ENCODE peak calls at places on chromosome 16, in five cellular contexts. U is CD4-positive, CD25-positive, alpha-beta regulatory T cell; N is AG10803; X is HL-60; F is CD8-positive, alpha-beta memory T cell. K is an unnamed sample.

GRCh38 chr16:71746442-71747046 is 22.0 kb upstream of the PHLPP2 start:
- DNase-seq in F (no peak), U (peak; percentile 9), X (no peak), N (peak; percentile 50), K (no peak)

GRCh38 chr16:66894948-66895696 is 14.8 kb downstream of the PDP2 start:
- DNase-seq in X (peak; percentile 48), F (peak; percentile 63), N (peak; percentile 71), U (peak; percentile 13), K (no peak)

GRCh38 chr16:1763521-1764511 is 7.5 kb downstream of the NME3 start:
- DNase-seq in N (no peak), U (no peak), X (no peak), F (no peak), K (no peak)

GRCh38 chr16:77657016-77657415 is 65.3 kb upstream of the NUDT7 start:
- DNase-seq in F (no peak), N (peak; percentile 22), U (no peak), X (no peak), K (no peak)

GRCh38 chr16:67395458-67396158 is 2.3 kb upstream of the TPPP3 start:
- DNase-seq in N (no peak), X (no peak), F (no peak), U (no peak), K (no peak)

GRCh38 chr16:57637424-57637823 is 9.0 kb downstream of the ADGRG1 start:
- DNase-seq in U (no peak), X (no peak), N (no peak), F (no peak), K (no peak)

GRCh38 chr16:56513972-56514371 is 5.9 kb downstream of the BBS2 start:
- DNase-seq in U (peak; percentile 35), N (peak; percentile 73), X (peak; percentile 28), F (peak; percentile 63), K (peak; percentile 36)

GRCh38 chr16:59356144-59356543 is 622.0 kb upstream of the GOT2 start:
- DNase-seq in X (no peak), U (no peak), F (no peak), N (no peak), K (no peak)

GRCh38 chr16:12661656-12662172 is 142.0 kb downstream of the CPPED1 start:
- DNase-seq in N (no peak), X (no peak), U (no peak), F (no peak), K (no peak)

GRCh38 chr16:23729503-23730424 is 16.7 kb upstream of the ERN2 start:
- DNase-seq in X (no peak), N (peak; percentile 36), U (no peak), F (no peak), K (peak; percentile 36)

GRCh38 chr16:19169081-19169639 is 1.1 kb downstream of the SYT17 start:
- DNase-seq in F (no peak), X (no peak), U (no peak), N (no peak), K (no peak)

DNA sequence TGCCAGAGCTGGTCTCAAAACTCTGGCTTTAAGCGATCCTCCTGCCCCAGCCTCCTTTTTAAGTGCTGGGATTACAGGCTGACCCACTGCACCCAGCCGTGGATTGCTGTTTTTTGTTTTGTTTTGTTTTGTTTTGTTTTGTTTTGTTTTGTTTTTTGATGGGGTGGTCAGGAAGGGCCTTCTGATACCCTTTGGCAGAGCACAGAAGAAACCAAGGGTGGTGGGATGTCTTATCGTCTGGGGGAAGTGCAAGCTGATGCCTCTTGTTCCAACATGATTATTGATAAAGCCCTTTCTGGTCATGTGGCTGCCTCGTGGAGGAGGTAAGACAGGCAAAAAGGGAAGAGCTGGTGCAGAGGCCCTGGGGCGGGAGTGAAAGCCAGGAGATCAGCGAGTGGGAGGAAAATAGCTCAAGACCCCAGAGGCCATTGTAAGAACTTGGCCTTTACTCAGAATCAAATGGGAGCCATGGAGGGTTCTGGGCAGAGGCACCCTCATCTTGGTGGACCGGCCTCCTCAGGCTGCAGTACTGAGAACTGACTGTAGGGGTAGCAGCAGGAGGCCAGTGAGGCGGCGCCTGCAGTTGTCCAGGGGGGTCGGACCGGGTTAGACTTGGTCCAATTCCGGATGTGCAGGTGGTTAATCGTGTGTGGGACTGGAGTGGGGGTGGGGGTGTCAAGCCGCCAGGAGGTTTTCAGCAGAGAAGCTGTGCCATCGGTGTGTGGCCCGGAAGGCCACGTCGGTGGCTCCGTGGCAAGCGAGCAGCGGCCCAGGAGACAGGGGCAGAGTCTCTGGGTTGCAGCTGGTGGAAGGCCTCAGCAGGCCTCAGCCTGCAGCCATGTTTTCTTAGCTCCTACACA is 84.4 kb upstream of the GSE1 start:
- DNase-seq in X (no peak), U (no peak), F (no peak), N (no peak), K (no peak)
- H3K4me3 ChIP-seq in X (no peak overlapping the region), U (no peak overlapping the region), F (no peak overlapping the region), N (no peak overlapping the region), K (no peak overlapping the region)

DNA sequence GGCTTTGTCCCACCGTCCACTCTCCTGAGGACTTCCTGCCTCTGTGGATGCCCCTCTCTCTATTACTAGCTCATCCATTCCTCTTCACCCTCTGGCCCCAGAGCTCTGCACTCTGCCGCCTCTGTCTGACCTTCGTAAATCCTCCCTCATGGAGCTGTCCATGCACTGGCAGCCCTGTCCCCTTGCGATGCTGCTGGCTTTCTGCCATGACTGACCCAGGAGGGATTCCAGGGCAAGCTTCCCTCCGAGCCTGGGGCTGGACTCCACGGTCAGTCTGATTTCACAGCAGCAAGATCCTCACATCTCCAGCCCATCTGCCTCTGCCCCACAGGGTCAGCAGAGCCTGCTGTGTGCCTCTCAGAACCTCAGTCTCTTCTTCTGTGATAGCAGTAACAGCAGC is 4.7 kb downstream of the CBFA2T3 start:
- DNase-seq in F (no peak), X (no peak), U (no peak), N (no peak), K (no peak)
- H3K4me3 ChIP-seq in F (no peak overlapping the region), X (no peak overlapping the region), U (no peak overlapping the region), N (no peak overlapping the region), K (no peak overlapping the region)

GRCh38 chr16:29700253-29700987 is 21.4 kb downstream of the QPRT start:
- DNase-seq in F (peak; percentile 84), X (peak; percentile 50), U (peak; percentile 67), N (peak; percentile 86), K (peak; percentile 48)

GRCh38 chr16:29699324-29700219 is 20.6 kb downstream of the QPRT start:
- DNase-seq in F (no peak), X (no peak), N (no peak), U (no peak), K (no peak)

GRCh38 chr16:29701214-29701555 is 22.2 kb downstream of the QPRT start:
- DNase-seq in N (no peak), U (no peak), F (no peak), X (no peak), K (no peak)

GRCh38 chr16:29705030-29705429 is 26.1 kb downstream of the QPRT start:
- DNase-seq in U (no peak), N (no peak), X (no peak), F (no peak), K (no peak)

GRCh38 chr16:29702307-29702706 is 23.3 kb downstream of the QPRT start:
- DNase-seq in N (no peak), X (no peak), U (peak; percentile 22), F (peak; percentile 59), K (no peak)
- H3K4me3 ChIP-seq in N (no peak overlapping the region), X (no peak overlapping the region), U (peak overlapping the region; percentile 64), F (peak overlapping the region; percentile 2), K (no peak overlapping the region)

DNA sequence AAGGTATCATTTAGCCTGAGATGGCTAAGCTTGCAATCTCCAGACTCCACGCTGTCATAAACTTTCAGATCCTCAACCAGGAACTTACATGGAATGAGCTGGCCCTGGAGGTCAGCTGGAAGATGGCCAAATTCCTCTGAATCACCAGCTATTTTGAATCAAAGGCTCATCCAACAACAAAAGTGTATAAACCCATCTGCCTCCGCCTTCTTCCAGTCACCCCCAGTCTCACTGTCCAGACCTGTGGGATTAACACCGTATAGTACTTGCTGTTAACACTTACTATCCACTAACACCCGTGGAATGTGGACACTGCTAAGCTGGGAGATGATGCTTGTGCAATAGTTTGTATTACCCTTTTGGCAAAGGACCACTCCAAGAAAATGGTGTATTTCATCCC is 1.9 kb upstream of the LCMT1 start:
- DNase-seq in N (peak; percentile 93), X (no peak), F (no peak), U (no peak), K (peak; percentile 97)
- H3K4me3 ChIP-seq in N (no peak overlapping the region), X (no peak overlapping the region), F (no peak overlapping the region), U (no peak overlapping the region), K (no peak overlapping the region)

DNA sequence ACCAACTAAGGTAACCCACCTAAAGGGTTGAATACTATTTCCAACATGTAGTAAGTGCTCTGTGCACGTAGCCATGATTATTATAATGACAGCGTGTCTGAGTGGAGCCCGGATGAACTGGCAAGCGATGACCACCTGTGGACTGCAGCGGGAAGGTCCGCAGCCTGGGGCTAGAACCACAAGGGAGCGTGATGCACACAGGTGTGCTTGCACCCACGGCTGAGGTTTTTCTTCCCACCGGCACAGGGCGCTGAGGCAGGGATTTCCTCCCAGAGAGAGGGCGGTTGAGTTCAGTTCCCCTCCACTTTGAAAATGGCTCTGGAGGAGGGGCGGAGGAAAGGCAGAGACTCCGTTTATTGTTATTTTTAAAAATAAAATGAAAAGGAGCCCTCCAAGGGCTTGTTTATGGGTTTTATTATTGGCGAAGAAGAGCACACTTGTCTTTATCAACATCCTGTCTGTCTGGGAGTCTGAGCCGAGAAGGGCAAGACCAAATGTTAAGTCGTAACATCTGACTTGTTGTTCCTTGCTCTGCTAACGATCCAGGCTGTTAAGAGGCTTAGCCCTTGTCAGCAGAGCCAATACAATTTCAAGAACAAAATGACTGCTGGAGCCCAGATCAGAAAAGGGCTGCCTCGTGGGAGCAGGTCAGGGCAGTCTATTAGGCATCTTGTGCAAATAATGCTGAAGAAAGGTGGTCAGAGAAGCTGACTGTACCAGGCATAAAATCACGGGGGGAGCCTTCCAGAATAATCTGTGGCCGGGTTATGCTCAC is 221.6 kb upstream of the HSBP1 start:
- DNase-seq in N (no peak), U (no peak), X (no peak), F (no peak), K (no peak)
- H3K4me3 ChIP-seq in N (no peak overlapping the region), U (no peak overlapping the region), X (no peak overlapping the region), F (no peak overlapping the region), K (no peak overlapping the region)

DNA sequence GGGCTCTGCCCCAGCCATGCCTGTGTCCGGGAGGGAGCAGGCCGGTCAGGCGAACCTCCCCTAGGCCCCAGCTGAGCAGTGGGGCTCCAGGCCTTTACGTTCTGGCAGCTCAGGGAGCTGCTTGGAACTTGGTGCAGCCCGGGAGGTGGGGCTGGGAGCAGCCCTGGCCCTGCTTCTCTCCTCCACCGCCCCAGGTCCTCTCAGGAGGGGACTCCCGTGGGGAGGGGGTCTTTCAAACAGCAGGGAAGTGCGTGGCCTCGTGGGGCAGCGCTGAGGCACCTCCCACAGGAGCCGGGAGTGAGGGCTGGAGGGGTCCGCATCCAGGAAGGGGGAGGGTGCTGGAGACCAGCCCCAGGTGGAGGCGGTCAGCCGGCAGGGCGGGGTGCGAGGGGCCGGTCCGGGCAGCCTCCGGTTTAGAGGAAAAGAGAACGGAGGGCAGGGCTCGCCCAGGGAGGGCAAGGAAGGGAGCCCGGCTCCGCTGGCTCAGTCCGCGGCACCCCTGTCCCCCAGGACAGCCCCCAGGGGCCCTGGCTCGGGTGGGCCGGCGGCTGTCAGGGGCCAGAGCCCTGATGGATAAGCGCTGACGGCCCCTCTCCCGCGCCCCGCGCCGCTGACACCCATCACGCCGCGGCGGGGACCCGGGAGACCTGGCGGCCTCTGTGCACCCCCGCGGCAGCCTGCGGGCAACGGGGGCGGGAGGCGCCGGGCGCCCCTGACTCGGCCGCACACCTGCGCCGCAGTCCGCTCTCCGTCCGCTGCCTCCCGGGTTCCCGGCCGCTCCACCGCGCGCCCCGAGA is 585 bp upstream of the PRR35 start:
- DNase-seq in X (no peak), U (no peak), F (no peak), N (no peak), K (no peak)
- H3K4me3 ChIP-seq in X (no peak overlapping the region), U (no peak overlapping the region), F (no peak overlapping the region), N (no peak overlapping the region), K (no peak overlapping the region)

K was measured in skeletal muscle cell.